ENCODE peak calls at places on chromosomes 2 and 18, in four cellular contexts. E is left cardiac atrium; B is T-helper 2 cell; U is activated CD4-positive, alpha-beta T cell treated with anti-CD3 and anti-CD28 coated beads, Interleukin-2, amount 50 U/mL, for 4 hours. Z is an unnamed sample.

GRCh38 chr2:238286551-238286950 is 1.9 kb downstream of the PER2 start:
- DNase-seq in E (peak), B (no peak), U (no peak), Z (no peak)

GRCh38 chr18:46632401-46633089 is 24.5 kb downstream of the LOXHD1 start:
- DNase-seq in E (no peak), B (no peak), U (no peak), Z (no peak)

GRCh38 chr18:13465476-13465875 is 246.9 kb downstream of the LDLRAD4 start:
- DNase-seq in E (no peak), B (no peak), U (no peak), Z (no peak)

GRCh38 chr2:207229161-207229560 is 63.4 kb upstream of the KLF7 start:
- DNase-seq in E (no peak), B (no peak), U (no peak), Z (no peak)

GRCh38 chr2:119678021-119678656 is 862 bp upstream of the TMEM177 start:
- DNase-seq in E (no peak), B (no peak), U (peak), Z (no peak)

GRCh38 chr18:54261894-54262293 is 7.4 kb upstream of the POLI start:
- DNase-seq in E (no peak), B (peak), U (no peak), Z (peak)

GRCh38 chr2:150234787-150235512 is 252.5 kb downstream of the RND3 start:
- DNase-seq in E (no peak), B (no peak), U (no peak), Z (no peak)

GRCh38 chr2:204538179-204539009 is 6.9 kb upstream of the PARD3B start:
- DNase-seq in E (peak), B (no peak), U (no peak), Z (no peak)

GRCh38 chr2:146227395-146228393 is 1617.1 kb upstream of the ACVR2A start:
- DNase-seq in E (no peak), B (no peak), U (no peak), Z (no peak)

GRCh38 chr18:6614952-6615351 is 114.6 kb upstream of the ARHGAP28 start:
- DNase-seq in E (no peak), B (no peak), U (no peak), Z (no peak)

GRCh38 chr2:9739508-9739907 is 103.8 kb upstream of the TAF1B start:
- DNase-seq in E (peak), B (no peak), U (peak), Z (peak)

GRCh38 chr2:171289938-171290480 is 129.3 kb upstream of the TLK1 start:
- DNase-seq in E (no peak), B (no peak), U (no peak), Z (no peak)

GRCh38 chr2:61247204-61247812 is 85.3 kb downstream of the C2orf74 start:
- DNase-seq in E (no peak), B (no peak), U (no peak), Z (no peak)

GRCh38 chr2:144099746-144100438 is 420.0 kb downstream of the ZEB2 start:
- DNase-seq in E (no peak), B (no peak), U (no peak), Z (no peak)

GRCh38 chr2:924202-924601 is 26.4 kb upstream of the SNTG2 start:
- DNase-seq in E (no peak), B (no peak), U (no peak), Z (no peak)

GRCh38 chr2:55120634-55121359 is 70.5 kb upstream of the RTN4 start:
- DNase-seq in E (peak), B (no peak), U (no peak), Z (no peak)

GRCh38 chr18:54150226-54150625 is 74.2 kb downstream of the MBD2 start:
- DNase-seq in E (no peak), B (no peak), U (no peak), Z (no peak)

GRCh38 chr2:122634261-122634660 is 878.8 kb downstream of the TSN start:
- DNase-seq in E (no peak), B (no peak), U (no peak), Z (no peak)

GRCh38 chr2:70085711-70086277 is 1.5 kb upstream of the PCBP1 start:
- DNase-seq in E (no peak), B (no peak), U (no peak), Z (no peak)

GRCh38 chr2:217079165-217079564 is 219.3 kb upstream of the TNP1 start:
- DNase-seq in E (no peak), B (no peak), U (no peak), Z (no peak)

GRCh38 chr18:70781860-70782453 is 493.1 kb downstream of the SOCS6 start:
- DNase-seq in E (peak), B (peak), U (peak), Z (no peak)

GRCh38 chr2:85929096-85930044 is 40.6 kb upstream of the ST3GAL5 start:
- DNase-seq in E (no peak), B (no peak), U (no peak), Z (no peak)

Z was measured in activated T-helper 9 cell treated with anti-CD3 and anti-CD28 coated beads, Interleukin-2, amount 50 U/mL, for 16 hours.